ENCODE peak calls at places on chromosomes 12 and 14, in four cellular contexts. V, A, E and P are unnamed samples.

GRCh38 chr12:54859502-54859901 is 5.2 kb downstream of the MUCL1 start:
- DNase-seq in V (no peak), A (no peak), E (no peak), P (no peak)

GRCh38 chr12:11824069-11824468 is 174.6 kb downstream of the ETV6 start:
- DNase-seq in V (no peak), A (no peak), E (no peak), P (no peak)

GRCh38 chr12:24911284-24911791 is 37.6 kb downstream of the BCAT1 start:
- DNase-seq in V (no peak), A (no peak), E (peak), P (no peak)

GRCh38 chr12:3106564-3106963 is 29.4 kb downstream of the TSPAN9 start:
- DNase-seq in V (no peak), A (no peak), E (no peak), P (no peak)

GRCh38 chr12:68521321-68521839 is 89.3 kb upstream of the RAP1B start:
- DNase-seq in V (no peak), A (no peak), E (no peak), P (no peak)

GRCh38 chr12:49131973-49132461 is 822 bp upstream of the TUBA1B start:
- DNase-seq in V (no peak), A (no peak), E (no peak), P (peak)

GRCh38 chr12:121598672-121599287 is 18.0 kb upstream of the KDM2B start:
- DNase-seq in V (no peak), A (no peak), E (no peak), P (no peak)

GRCh38 chr12:47276253-47277070 is 196.7 kb upstream of the AMIGO2 start:
- DNase-seq in V (no peak), A (peak), E (no peak), P (no peak)

GRCh38 chr12:28938581-28939301 is 210.3 kb upstream of the FAR2 start:
- DNase-seq in V (no peak), A (no peak), E (no peak), P (no peak)

GRCh38 chr12:27973487-27973890 is 956 bp upstream of the PTHLH start:
- DNase-seq in V (no peak), A (no peak), E (no peak), P (no peak)

GRCh38 chr12:26520869-26521268 is 312.1 kb downstream of the ITPR2 start:
- DNase-seq in V (no peak), A (no peak), E (no peak), P (no peak)

GRCh38 chr14:74357585-74357984 is 9.3 kb downstream of the VRTN start:
- DNase-seq in V (no peak), A (no peak), E (no peak), P (no peak)

GRCh38 chr12:127241056-127241830 is 1025.7 kb upstream of the TMEM132C start:
- DNase-seq in V (no peak), A (no peak), E (no peak), P (no peak)

GRCh38 chr12:71636704-71637115 is 26.9 kb downstream of the ZFC3H1 start:
- DNase-seq in V (no peak), A (no peak), E (no peak), P (peak)

GRCh38 chr14:95472819-95473251 is 43.6 kb downstream of the SYNE3 start:
- DNase-seq in V (no peak), A (no peak), E (no peak), P (no peak)

GRCh38 chr14:54650331-54651017 is 83.5 kb downstream of the SAMD4A start:
- DNase-seq in V (peak), A (no peak), E (peak), P (no peak)

GRCh38 chr12:116719661-116720060 is 18.2 kb downstream of the SPRING1 start:
- DNase-seq in V (no peak), A (no peak), E (no peak), P (no peak)

GRCh38 chr14:32230181-32230580 is 27.1 kb upstream of the RNU6-8 start:
- DNase-seq in V (no peak), A (no peak), E (no peak), P (peak)

GRCh38 chr12:94768398-94769039 is 118.2 kb upstream of the TMCC3 start:
- DNase-seq in V (no peak), A (no peak), E (no peak), P (no peak)

GRCh38 chr12:58458093-58458492 is 462.2 kb downstream of the LRIG3 start:
- DNase-seq in V (no peak), A (no peak), E (no peak), P (no peak)

GRCh38 chr12:131035268-131035681 is 81.6 kb downstream of the ADGRD1 start:
- DNase-seq in V (no peak), A (no peak), E (no peak), P (no peak)

GRCh38 chr12:65098364-65098763 is 22.7 kb downstream of the WIF1 start:
- DNase-seq in V (no peak), A (no peak), E (no peak), P (no peak)

GRCh38 chr14:34425095-34425851 is 36.8 kb downstream of the SPTSSA start:
- DNase-seq in V (no peak), A (no peak), E (no peak), P (no peak)